ENCODE peak calls at places on chromosomes 12 and 14, in nine cellular contexts. One of them, this sample, is unnamed.

GRCh38 chr12:8566525-8566924 is 25.8 kb upstream of the CLEC4E start:
- DNase-seq in effector memory CD8-positive, alpha-beta T cell: no peak
- DNase-seq in stimulated activated CD8-positive, alpha-beta memory T cell treated with anti-CD3 and anti-CD28 coated beads, Interleukin-4, amount 100 ng/mL, for 4 hours: no peak
- DNase-seq in mucosa of gallbladder: no peak
- DNase-seq in mesendoderm: no peak
- DNase-seq in hippocampal formation: no peak
- DNase-seq in foreskin fibroblast: no peak
- DNase-seq in EL: no peak
- DNase-seq in stimulated activated CD4-positive, alpha-beta T cell treated with anti-CD3 and anti-CD28 coated beads, Interleukin-12 subunit alpha, Interleukin-12 subunit beta, amount 100 ng/mL, for 4 hours: no peak
- DNase-seq in this sample: no peak

GRCh38 chr12:48796976-48797375 is 8.1 kb upstream of the ADCY6 start:
- DNase-seq in stimulated activated CD8-positive, alpha-beta memory T cell treated with anti-CD3 and anti-CD28 coated beads, Interleukin-4, amount 100 ng/mL, for 4 hours: no peak
- DNase-seq in effector memory CD8-positive, alpha-beta T cell: no peak
- DNase-seq in mesendoderm: no peak
- DNase-seq in hippocampal formation: no peak
- DNase-seq in mucosa of gallbladder: no peak
- DNase-seq in EL: no peak
- DNase-seq in stimulated activated CD4-positive, alpha-beta T cell treated with anti-CD3 and anti-CD28 coated beads, Interleukin-12 subunit alpha, Interleukin-12 subunit beta, amount 100 ng/mL, for 4 hours: no peak
- DNase-seq in foreskin fibroblast: no peak
- DNase-seq in this sample: no peak

GRCh38 chr14:34632451-34632850 is 2.5 kb upstream of the SNX6 start:
- DNase-seq in EL: no peak
- DNase-seq in stimulated activated CD4-positive, alpha-beta T cell treated with anti-CD3 and anti-CD28 coated beads, Interleukin-12 subunit alpha, Interleukin-12 subunit beta, amount 100 ng/mL, for 4 hours: no peak
- DNase-seq in hippocampal formation: no peak
- DNase-seq in effector memory CD8-positive, alpha-beta T cell: no peak
- DNase-seq in mucosa of gallbladder: no peak
- DNase-seq in stimulated activated CD8-positive, alpha-beta memory T cell treated with anti-CD3 and anti-CD28 coated beads, Interleukin-4, amount 100 ng/mL, for 4 hours: no peak
- DNase-seq in foreskin fibroblast: no peak
- DNase-seq in mesendoderm: peak
- DNase-seq in this sample: no peak

GRCh38 chr12:123242083-123242904 is 9.1 kb downstream of the MTRFR start:
- DNase-seq in EL: no peak
- DNase-seq in mesendoderm: no peak
- DNase-seq in stimulated activated CD8-positive, alpha-beta memory T cell treated with anti-CD3 and anti-CD28 coated beads, Interleukin-4, amount 100 ng/mL, for 4 hours: no peak
- DNase-seq in stimulated activated CD4-positive, alpha-beta T cell treated with anti-CD3 and anti-CD28 coated beads, Interleukin-12 subunit alpha, Interleukin-12 subunit beta, amount 100 ng/mL, for 4 hours: no peak
- DNase-seq in foreskin fibroblast: no peak
- DNase-seq in mucosa of gallbladder: no peak
- DNase-seq in effector memory CD8-positive, alpha-beta T cell: no peak
- DNase-seq in hippocampal formation: no peak
- DNase-seq in this sample: no peak

GRCh38 chr12:522692-523378 is 63.1 kb downstream of the B4GALNT3 start:
- DNase-seq in effector memory CD8-positive, alpha-beta T cell: no peak
- DNase-seq in hippocampal formation: no peak
- DNase-seq in mucosa of gallbladder: no peak
- DNase-seq in foreskin fibroblast: no peak
- DNase-seq in stimulated activated CD4-positive, alpha-beta T cell treated with anti-CD3 and anti-CD28 coated beads, Interleukin-12 subunit alpha, Interleukin-12 subunit beta, amount 100 ng/mL, for 4 hours: no peak
- DNase-seq in mesendoderm: no peak
- DNase-seq in stimulated activated CD8-positive, alpha-beta memory T cell treated with anti-CD3 and anti-CD28 coated beads, Interleukin-4, amount 100 ng/mL, for 4 hours: no peak
- DNase-seq in EL: no peak
- DNase-seq in this sample: no peak

GRCh38 chr12:107320031-107320928 is 226.9 kb upstream of the CRY1 start:
- DNase-seq in foreskin fibroblast: no peak
- DNase-seq in stimulated activated CD8-positive, alpha-beta memory T cell treated with anti-CD3 and anti-CD28 coated beads, Interleukin-4, amount 100 ng/mL, for 4 hours: peak
- DNase-seq in mucosa of gallbladder: no peak
- DNase-seq in stimulated activated CD4-positive, alpha-beta T cell treated with anti-CD3 and anti-CD28 coated beads, Interleukin-12 subunit alpha, Interleukin-12 subunit beta, amount 100 ng/mL, for 4 hours: peak
- DNase-seq in effector memory CD8-positive, alpha-beta T cell: peak
- DNase-seq in mesendoderm: peak
- DNase-seq in hippocampal formation: no peak
- DNase-seq in EL: peak
- DNase-seq in this sample: peak

GRCh38 chr12:108664338-108665258 is 30.9 kb upstream of the SELPLG start:
- DNase-seq in stimulated activated CD4-positive, alpha-beta T cell treated with anti-CD3 and anti-CD28 coated beads, Interleukin-12 subunit alpha, Interleukin-12 subunit beta, amount 100 ng/mL, for 4 hours: peak
- DNase-seq in mesendoderm: peak
- DNase-seq in hippocampal formation: peak
- DNase-seq in effector memory CD8-positive, alpha-beta T cell: peak
- DNase-seq in stimulated activated CD8-positive, alpha-beta memory T cell treated with anti-CD3 and anti-CD28 coated beads, Interleukin-4, amount 100 ng/mL, for 4 hours: peak
- DNase-seq in foreskin fibroblast: peak
- DNase-seq in mucosa of gallbladder: peak
- DNase-seq in EL: peak
- DNase-seq in this sample: peak

GRCh38 chr12:9598363-9598762 is 9.4 kb downstream of the KLRB1 start:
- DNase-seq in stimulated activated CD8-positive, alpha-beta memory T cell treated with anti-CD3 and anti-CD28 coated beads, Interleukin-4, amount 100 ng/mL, for 4 hours: no peak
- DNase-seq in hippocampal formation: no peak
- DNase-seq in foreskin fibroblast: no peak
- DNase-seq in stimulated activated CD4-positive, alpha-beta T cell treated with anti-CD3 and anti-CD28 coated beads, Interleukin-12 subunit alpha, Interleukin-12 subunit beta, amount 100 ng/mL, for 4 hours: no peak
- DNase-seq in mucosa of gallbladder: no peak
- DNase-seq in effector memory CD8-positive, alpha-beta T cell: no peak
- DNase-seq in mesendoderm: no peak
- DNase-seq in EL: no peak
- DNase-seq in this sample: no peak

GRCh38 chr12:57452181-57452936 is 2.7 kb upstream of the INHBE start:
- DNase-seq in stimulated activated CD8-positive, alpha-beta memory T cell treated with anti-CD3 and anti-CD28 coated beads, Interleukin-4, amount 100 ng/mL, for 4 hours: no peak
- DNase-seq in foreskin fibroblast: peak
- DNase-seq in stimulated activated CD4-positive, alpha-beta T cell treated with anti-CD3 and anti-CD28 coated beads, Interleukin-12 subunit alpha, Interleukin-12 subunit beta, amount 100 ng/mL, for 4 hours: no peak
- DNase-seq in mucosa of gallbladder: no peak
- DNase-seq in effector memory CD8-positive, alpha-beta T cell: no peak
- DNase-seq in mesendoderm: peak
- DNase-seq in hippocampal formation: peak
- DNase-seq in EL: peak
- DNase-seq in this sample: no peak

GRCh38 chr12:89706551-89707348 is 1.9 kb downstream of the ATP2B1 start:
- DNase-seq in mucosa of gallbladder: no peak
- DNase-seq in hippocampal formation: no peak
- DNase-seq in EL: peak
- DNase-seq in effector memory CD8-positive, alpha-beta T cell: no peak
- DNase-seq in stimulated activated CD4-positive, alpha-beta T cell treated with anti-CD3 and anti-CD28 coated beads, Interleukin-12 subunit alpha, Interleukin-12 subunit beta, amount 100 ng/mL, for 4 hours: no peak
- DNase-seq in foreskin fibroblast: no peak
- DNase-seq in mesendoderm: peak
- DNase-seq in stimulated activated CD8-positive, alpha-beta memory T cell treated with anti-CD3 and anti-CD28 coated beads, Interleukin-4, amount 100 ng/mL, for 4 hours: no peak
- DNase-seq in this sample: no peak

GRCh38 chr12:49043856-49044258 is 16.7 kb downstream of the KMT2D start:
- DNase-seq in effector memory CD8-positive, alpha-beta T cell: peak
- DNase-seq in hippocampal formation: no peak
- DNase-seq in foreskin fibroblast: no peak
- DNase-seq in mucosa of gallbladder: no peak
- DNase-seq in mesendoderm: peak
- DNase-seq in stimulated activated CD4-positive, alpha-beta T cell treated with anti-CD3 and anti-CD28 coated beads, Interleukin-12 subunit alpha, Interleukin-12 subunit beta, amount 100 ng/mL, for 4 hours: peak
- DNase-seq in EL: peak
- DNase-seq in stimulated activated CD8-positive, alpha-beta memory T cell treated with anti-CD3 and anti-CD28 coated beads, Interleukin-4, amount 100 ng/mL, for 4 hours: peak
- DNase-seq in this sample: peak

GRCh38 chr12:62291888-62292760 is 31.9 kb downstream of the USP15 start:
- DNase-seq in effector memory CD8-positive, alpha-beta T cell: no peak
- DNase-seq in hippocampal formation: no peak
- DNase-seq in foreskin fibroblast: peak
- DNase-seq in stimulated activated CD4-positive, alpha-beta T cell treated with anti-CD3 and anti-CD28 coated beads, Interleukin-12 subunit alpha, Interleukin-12 subunit beta, amount 100 ng/mL, for 4 hours: no peak
- DNase-seq in mucosa of gallbladder: no peak
- DNase-seq in mesendoderm: no peak
- DNase-seq in EL: peak
- DNase-seq in stimulated activated CD8-positive, alpha-beta memory T cell treated with anti-CD3 and anti-CD28 coated beads, Interleukin-4, amount 100 ng/mL, for 4 hours: no peak
- DNase-seq in this sample: no peak

GRCh38 chr14:76844223-76844622 is 18.0 kb downstream of the LRRC74A start:
- DNase-seq in mucosa of gallbladder: peak
- DNase-seq in effector memory CD8-positive, alpha-beta T cell: peak
- DNase-seq in EL: peak
- DNase-seq in stimulated activated CD8-positive, alpha-beta memory T cell treated with anti-CD3 and anti-CD28 coated beads, Interleukin-4, amount 100 ng/mL, for 4 hours: peak
- DNase-seq in stimulated activated CD4-positive, alpha-beta T cell treated with anti-CD3 and anti-CD28 coated beads, Interleukin-12 subunit alpha, Interleukin-12 subunit beta, amount 100 ng/mL, for 4 hours: peak
- DNase-seq in hippocampal formation: no peak
- DNase-seq in mesendoderm: peak
- DNase-seq in foreskin fibroblast: no peak
- DNase-seq in this sample: peak

GRCh38 chr12:30098677-30099076 is 314.9 kb upstream of the TMTC1 start:
- DNase-seq in mucosa of gallbladder: no peak
- DNase-seq in foreskin fibroblast: no peak
- DNase-seq in hippocampal formation: no peak
- DNase-seq in stimulated activated CD4-positive, alpha-beta T cell treated with anti-CD3 and anti-CD28 coated beads, Interleukin-12 subunit alpha, Interleukin-12 subunit beta, amount 100 ng/mL, for 4 hours: no peak
- DNase-seq in effector memory CD8-positive, alpha-beta T cell: no peak
- DNase-seq in EL: no peak
- DNase-seq in stimulated activated CD8-positive, alpha-beta memory T cell treated with anti-CD3 and anti-CD28 coated beads, Interleukin-4, amount 100 ng/mL, for 4 hours: no peak
- DNase-seq in mesendoderm: peak
- DNase-seq in this sample: no peak

GRCh38 chr12:132909030-132909368 is 21.6 kb upstream of the CHFR start:
- DNase-seq in effector memory CD8-positive, alpha-beta T cell: no peak
- DNase-seq in hippocampal formation: no peak
- DNase-seq in mesendoderm: no peak
- DNase-seq in stimulated activated CD8-positive, alpha-beta memory T cell treated with anti-CD3 and anti-CD28 coated beads, Interleukin-4, amount 100 ng/mL, for 4 hours: no peak
- DNase-seq in EL: no peak
- DNase-seq in stimulated activated CD4-positive, alpha-beta T cell treated with anti-CD3 and anti-CD28 coated beads, Interleukin-12 subunit alpha, Interleukin-12 subunit beta, amount 100 ng/mL, for 4 hours: no peak
- DNase-seq in foreskin fibroblast: no peak
- DNase-seq in mucosa of gallbladder: no peak
- DNase-seq in this sample: no peak

GRCh38 chr14:54724772-54725325 is 157.9 kb downstream of the SAMD4A start:
- DNase-seq in hippocampal formation: no peak
- DNase-seq in stimulated activated CD8-positive, alpha-beta memory T cell treated with anti-CD3 and anti-CD28 coated beads, Interleukin-4, amount 100 ng/mL, for 4 hours: no peak
- DNase-seq in mesendoderm: no peak
- DNase-seq in mucosa of gallbladder: no peak
- DNase-seq in effector memory CD8-positive, alpha-beta T cell: no peak
- DNase-seq in stimulated activated CD4-positive, alpha-beta T cell treated with anti-CD3 and anti-CD28 coated beads, Interleukin-12 subunit alpha, Interleukin-12 subunit beta, amount 100 ng/mL, for 4 hours: no peak
- DNase-seq in EL: no peak
- DNase-seq in foreskin fibroblast: no peak
- DNase-seq in this sample: no peak

GRCh38 chr12:56723889-56724659 is 1.0 kb downstream of the NACA start:
- DNase-seq in stimulated activated CD4-positive, alpha-beta T cell treated with anti-CD3 and anti-CD28 coated beads, Interleukin-12 subunit alpha, Interleukin-12 subunit beta, amount 100 ng/mL, for 4 hours: no peak
- DNase-seq in stimulated activated CD8-positive, alpha-beta memory T cell treated with anti-CD3 and anti-CD28 coated beads, Interleukin-4, amount 100 ng/mL, for 4 hours: no peak
- DNase-seq in EL: peak
- DNase-seq in mucosa of gallbladder: peak
- DNase-seq in foreskin fibroblast: peak
- DNase-seq in effector memory CD8-positive, alpha-beta T cell: no peak
- DNase-seq in hippocampal formation: no peak
- DNase-seq in mesendoderm: peak
- DNase-seq in this sample: peak

GRCh38 chr14:64758711-64759554 is 54.7 kb downstream of the PLEKHG3 start:
- DNase-seq in EL: peak
- DNase-seq in stimulated activated CD8-positive, alpha-beta memory T cell treated with anti-CD3 and anti-CD28 coated beads, Interleukin-4, amount 100 ng/mL, for 4 hours: no peak
- DNase-seq in foreskin fibroblast: peak
- DNase-seq in stimulated activated CD4-positive, alpha-beta T cell treated with anti-CD3 and anti-CD28 coated beads, Interleukin-12 subunit alpha, Interleukin-12 subunit beta, amount 100 ng/mL, for 4 hours: no peak
- DNase-seq in mesendoderm: peak
- DNase-seq in mucosa of gallbladder: peak
- DNase-seq in hippocampal formation: no peak
- DNase-seq in effector memory CD8-positive, alpha-beta T cell: no peak
- DNase-seq in this sample: no peak

GRCh38 chr14:54487771-54488170 is 1.0 kb downstream of the GMFB start:
- DNase-seq in foreskin fibroblast: peak
- DNase-seq in mesendoderm: peak
- DNase-seq in stimulated activated CD8-positive, alpha-beta memory T cell treated with anti-CD3 and anti-CD28 coated beads, Interleukin-4, amount 100 ng/mL, for 4 hours: no peak
- DNase-seq in EL: peak
- DNase-seq in mucosa of gallbladder: no peak
- DNase-seq in hippocampal formation: no peak
- DNase-seq in effector memory CD8-positive, alpha-beta T cell: no peak
- DNase-seq in stimulated activated CD4-positive, alpha-beta T cell treated with anti-CD3 and anti-CD28 coated beads, Interleukin-12 subunit alpha, Interleukin-12 subunit beta, amount 100 ng/mL, for 4 hours: no peak
- DNase-seq in this sample: no peak

GRCh38 chr14:93186961-93187360 is 1.8 kb downstream of the LYSET start:
- DNase-seq in stimulated activated CD8-positive, alpha-beta memory T cell treated with anti-CD3 and anti-CD28 coated beads, Interleukin-4, amount 100 ng/mL, for 4 hours: no peak
- DNase-seq in effector memory CD8-positive, alpha-beta T cell: no peak
- DNase-seq in stimulated activated CD4-positive, alpha-beta T cell treated with anti-CD3 and anti-CD28 coated beads, Interleukin-12 subunit alpha, Interleukin-12 subunit beta, amount 100 ng/mL, for 4 hours: no peak
- DNase-seq in mesendoderm: no peak
- DNase-seq in hippocampal formation: no peak
- DNase-seq in mucosa of gallbladder: no peak
- DNase-seq in foreskin fibroblast: no peak
- DNase-seq in EL: no peak
- DNase-seq in this sample: no peak

GRCh38 chr12:107145397-107145796 is 52.0 kb upstream of the CRY1 start:
- DNase-seq in stimulated activated CD8-positive, alpha-beta memory T cell treated with anti-CD3 and anti-CD28 coated beads, Interleukin-4, amount 100 ng/mL, for 4 hours: no peak
- DNase-seq in hippocampal formation: no peak
- DNase-seq in mesendoderm: no peak
- DNase-seq in mucosa of gallbladder: no peak
- DNase-seq in effector memory CD8-positive, alpha-beta T cell: no peak
- DNase-seq in EL: peak
- DNase-seq in stimulated activated CD4-positive, alpha-beta T cell treated with anti-CD3 and anti-CD28 coated beads, Interleukin-12 subunit alpha, Interleukin-12 subunit beta, amount 100 ng/mL, for 4 hours: no peak
- DNase-seq in foreskin fibroblast: no peak
- DNase-seq in this sample: no peak

GRCh38 chr14:33369972-33370371 is 431.3 kb downstream of the NPAS3 start:
- DNase-seq in mucosa of gallbladder: no peak
- DNase-seq in hippocampal formation: no peak
- DNase-seq in EL: no peak
- DNase-seq in stimulated activated CD8-positive, alpha-beta memory T cell treated with anti-CD3 and anti-CD28 coated beads, Interleukin-4, amount 100 ng/mL, for 4 hours: no peak
- DNase-seq in effector memory CD8-positive, alpha-beta T cell: no peak
- DNase-seq in stimulated activated CD4-positive, alpha-beta T cell treated with anti-CD3 and anti-CD28 coated beads, Interleukin-12 subunit alpha, Interleukin-12 subunit beta, amount 100 ng/mL, for 4 hours: no peak
- DNase-seq in mesendoderm: no peak
- DNase-seq in foreskin fibroblast: no peak
- DNase-seq in this sample: no peak

GRCh38 chr12:10638728-10639127 is 25.3 kb upstream of the MAGOHB start:
- DNase-seq in effector memory CD8-positive, alpha-beta T cell: no peak
- DNase-seq in mesendoderm: no peak
- DNase-seq in mucosa of gallbladder: no peak
- DNase-seq in stimulated activated CD4-positive, alpha-beta T cell treated with anti-CD3 and anti-CD28 coated beads, Interleukin-12 subunit alpha, Interleukin-12 subunit beta, amount 100 ng/mL, for 4 hours: no peak
- DNase-seq in EL: no peak
- DNase-seq in hippocampal formation: no peak
- DNase-seq in foreskin fibroblast: no peak
- DNase-seq in stimulated activated CD8-positive, alpha-beta memory T cell treated with anti-CD3 and anti-CD28 coated beads, Interleukin-4, amount 100 ng/mL, for 4 hours: no peak
- DNase-seq in this sample: no peak

GRCh38 chr12:54140958-54141388 is 47.8 kb downstream of the SMUG1 start:
- DNase-seq in hippocampal formation: no peak
- DNase-seq in stimulated activated CD4-positive, alpha-beta T cell treated with anti-CD3 and anti-CD28 coated beads, Interleukin-12 subunit alpha, Interleukin-12 subunit beta, amount 100 ng/mL, for 4 hours: no peak
- DNase-seq in effector memory CD8-positive, alpha-beta T cell: no peak
- DNase-seq in EL: peak
- DNase-seq in mucosa of gallbladder: no peak
- DNase-seq in stimulated activated CD8-positive, alpha-beta memory T cell treated with anti-CD3 and anti-CD28 coated beads, Interleukin-4, amount 100 ng/mL, for 4 hours: no peak
- DNase-seq in foreskin fibroblast: no peak
- DNase-seq in mesendoderm: peak
- DNase-seq in this sample: no peak

GRCh38 chr12:127393896-127394295 is 873.1 kb upstream of the TMEM132C start:
- DNase-seq in effector memory CD8-positive, alpha-beta T cell: no peak
- DNase-seq in EL: peak
- DNase-seq in hippocampal formation: no peak
- DNase-seq in mucosa of gallbladder: no peak
- DNase-seq in stimulated activated CD8-positive, alpha-beta memory T cell treated with anti-CD3 and anti-CD28 coated beads, Interleukin-4, amount 100 ng/mL, for 4 hours: no peak
- DNase-seq in foreskin fibroblast: peak
- DNase-seq in mesendoderm: no peak
- DNase-seq in stimulated activated CD4-positive, alpha-beta T cell treated with anti-CD3 and anti-CD28 coated beads, Interleukin-12 subunit alpha, Interleukin-12 subunit beta, amount 100 ng/mL, for 4 hours: no peak
- DNase-seq in this sample: no peak

GRCh38 chr12:131592972-131593371 is 117.9 kb upstream of the SFSWAP start:
- DNase-seq in effector memory CD8-positive, alpha-beta T cell: no peak
- DNase-seq in mucosa of gallbladder: no peak
- DNase-seq in hippocampal formation: no peak
- DNase-seq in stimulated activated CD4-positive, alpha-beta T cell treated with anti-CD3 and anti-CD28 coated beads, Interleukin-12 subunit alpha, Interleukin-12 subunit beta, amount 100 ng/mL, for 4 hours: no peak
- DNase-seq in mesendoderm: no peak
- DNase-seq in foreskin fibroblast: no peak
- DNase-seq in stimulated activated CD8-positive, alpha-beta memory T cell treated with anti-CD3 and anti-CD28 coated beads, Interleukin-4, amount 100 ng/mL, for 4 hours: no peak
- DNase-seq in EL: no peak
- DNase-seq in this sample: no peak

GRCh38 chr12:123364532-123365140 is at the start of gene SBNO1:
- DNase-seq in foreskin fibroblast: peak
- DNase-seq in EL: peak
- DNase-seq in effector memory CD8-positive, alpha-beta T cell: no peak
- DNase-seq in mucosa of gallbladder: peak
- DNase-seq in hippocampal formation: peak
- DNase-seq in mesendoderm: peak
- DNase-seq in stimulated activated CD8-positive, alpha-beta memory T cell treated with anti-CD3 and anti-CD28 coated beads, Interleukin-4, amount 100 ng/mL, for 4 hours: peak
- DNase-seq in stimulated activated CD4-positive, alpha-beta T cell treated with anti-CD3 and anti-CD28 coated beads, Interleukin-12 subunit alpha, Interleukin-12 subunit beta, amount 100 ng/mL, for 4 hours: peak
- DNase-seq in this sample: peak

GRCh38 chr12:83676896-83677295 is 990.2 kb downstream of the TMTC2 start:
- DNase-seq in effector memory CD8-positive, alpha-beta T cell: no peak
- DNase-seq in EL: no peak
- DNase-seq in stimulated activated CD8-positive, alpha-beta memory T cell treated with anti-CD3 and anti-CD28 coated beads, Interleukin-4, amount 100 ng/mL, for 4 hours: no peak
- DNase-seq in hippocampal formation: no peak
- DNase-seq in mucosa of gallbladder: no peak
- DNase-seq in stimulated activated CD4-positive, alpha-beta T cell treated with anti-CD3 and anti-CD28 coated beads, Interleukin-12 subunit alpha, Interleukin-12 subunit beta, amount 100 ng/mL, for 4 hours: no peak
- DNase-seq in mesendoderm: no peak
- DNase-seq in foreskin fibroblast: no peak
- DNase-seq in this sample: no peak

GRCh38 chr12:93571854-93572711 is at the start of gene SOCS2:
- DNase-seq in mesendoderm: peak
- DNase-seq in stimulated activated CD4-positive, alpha-beta T cell treated with anti-CD3 and anti-CD28 coated beads, Interleukin-12 subunit alpha, Interleukin-12 subunit beta, amount 100 ng/mL, for 4 hours: peak
- DNase-seq in foreskin fibroblast: no peak
- DNase-seq in effector memory CD8-positive, alpha-beta T cell: no peak
- DNase-seq in stimulated activated CD8-positive, alpha-beta memory T cell treated with anti-CD3 and anti-CD28 coated beads, Interleukin-4, amount 100 ng/mL, for 4 hours: no peak
- DNase-seq in mucosa of gallbladder: no peak
- DNase-seq in EL: peak
- DNase-seq in hippocampal formation: no peak
- DNase-seq in this sample: peak

GRCh38 chr12:93223440-93224426 is 154.0 kb upstream of the NUDT4 start:
- DNase-seq in EL: no peak
- DNase-seq in effector memory CD8-positive, alpha-beta T cell: no peak
- DNase-seq in foreskin fibroblast: no peak
- DNase-seq in hippocampal formation: no peak
- DNase-seq in mucosa of gallbladder: no peak
- DNase-seq in mesendoderm: no peak
- DNase-seq in stimulated activated CD4-positive, alpha-beta T cell treated with anti-CD3 and anti-CD28 coated beads, Interleukin-12 subunit alpha, Interleukin-12 subunit beta, amount 100 ng/mL, for 4 hours: no peak
- DNase-seq in stimulated activated CD8-positive, alpha-beta memory T cell treated with anti-CD3 and anti-CD28 coated beads, Interleukin-4, amount 100 ng/mL, for 4 hours: no peak
- DNase-seq in this sample: no peak

GRCh38 chr12:78121969-78122610 is 291.4 kb downstream of the NAV3 start:
- DNase-seq in effector memory CD8-positive, alpha-beta T cell: no peak
- DNase-seq in foreskin fibroblast: no peak
- DNase-seq in mucosa of gallbladder: no peak
- DNase-seq in stimulated activated CD4-positive, alpha-beta T cell treated with anti-CD3 and anti-CD28 coated beads, Interleukin-12 subunit alpha, Interleukin-12 subunit beta, amount 100 ng/mL, for 4 hours: no peak
- DNase-seq in mesendoderm: no peak
- DNase-seq in hippocampal formation: no peak
- DNase-seq in EL: no peak
- DNase-seq in stimulated activated CD8-positive, alpha-beta memory T cell treated with anti-CD3 and anti-CD28 coated beads, Interleukin-4, amount 100 ng/mL, for 4 hours: no peak
- DNase-seq in this sample: no peak

This sample was measured in CD4-positive, alpha-beta memory T cell.